ENCODE peak calls at places on chromosomes 2 and 18, in nine cellular contexts. One of them, this sample, is unnamed.

GRCh38 chr2:121810959-121811853 is 55.8 kb downstream of the TSN start:
- DNase-seq in astrocyte of the hippocampus: peak; percentile 83
- DNase-seq in GM03348: peak; percentile 88
- DNase-seq in central memory CD8-positive, alpha-beta T cell: no peak
- DNase-seq in activated CD4-positive, CD25-positive, alpha-beta regulatory T cell treated with anti-CD3 and anti-CD28 coated beads, Interleukin-2, amount 50 U/mL, for 16 hours: no peak
- DNase-seq in activated naive CD4-positive, alpha-beta T cell: no peak
- DNase-seq in esophagus squamous epithelium: no peak
- DNase-seq in effector CD4-positive, alpha-beta T cell: no peak
- DNase-seq in thyroid gland: peak; percentile 44
- DNase-seq in this sample: peak; percentile 76

GRCh38 chr2:43224571-43225092 is 1.8 kb downstream of the ZFP36L2 start:
- DNase-seq in astrocyte of the hippocampus: peak; percentile 72
- DNase-seq in GM03348: peak; percentile 37
- DNase-seq in central memory CD8-positive, alpha-beta T cell: no peak
- DNase-seq in activated CD4-positive, CD25-positive, alpha-beta regulatory T cell treated with anti-CD3 and anti-CD28 coated beads, Interleukin-2, amount 50 U/mL, for 16 hours: no peak
- DNase-seq in activated naive CD4-positive, alpha-beta T cell: no peak
- DNase-seq in esophagus squamous epithelium: no peak
- DNase-seq in effector CD4-positive, alpha-beta T cell: peak; percentile 25
- DNase-seq in thyroid gland: peak; percentile 11
- DNase-seq in this sample: no peak

GRCh38 chr18:29560270-29560669 is 1383.3 kb upstream of the CDH2 start:
- DNase-seq in astrocyte of the hippocampus: no peak
- DNase-seq in GM03348: no peak
- DNase-seq in central memory CD8-positive, alpha-beta T cell: no peak
- DNase-seq in activated CD4-positive, CD25-positive, alpha-beta regulatory T cell treated with anti-CD3 and anti-CD28 coated beads, Interleukin-2, amount 50 U/mL, for 16 hours: no peak
- DNase-seq in activated naive CD4-positive, alpha-beta T cell: no peak
- DNase-seq in esophagus squamous epithelium: no peak
- DNase-seq in effector CD4-positive, alpha-beta T cell: no peak
- DNase-seq in thyroid gland: no peak
- DNase-seq in this sample: no peak

GRCh38 chr2:45046786-45047185 is 37.5 kb upstream of the SIX2 start:
- DNase-seq in astrocyte of the hippocampus: peak; percentile 36
- DNase-seq in GM03348: peak; percentile 32
- DNase-seq in central memory CD8-positive, alpha-beta T cell: no peak
- DNase-seq in activated CD4-positive, CD25-positive, alpha-beta regulatory T cell treated with anti-CD3 and anti-CD28 coated beads, Interleukin-2, amount 50 U/mL, for 16 hours: no peak
- DNase-seq in activated naive CD4-positive, alpha-beta T cell: no peak
- DNase-seq in esophagus squamous epithelium: no peak
- DNase-seq in effector CD4-positive, alpha-beta T cell: no peak
- DNase-seq in thyroid gland: no peak
- DNase-seq in this sample: no peak

GRCh38 chr2:191799526-191799925 is 47.4 kb downstream of the CAVIN2 start:
- DNase-seq in astrocyte of the hippocampus: no peak
- DNase-seq in GM03348: no peak
- DNase-seq in central memory CD8-positive, alpha-beta T cell: no peak
- DNase-seq in activated CD4-positive, CD25-positive, alpha-beta regulatory T cell treated with anti-CD3 and anti-CD28 coated beads, Interleukin-2, amount 50 U/mL, for 16 hours: no peak
- DNase-seq in activated naive CD4-positive, alpha-beta T cell: no peak
- DNase-seq in esophagus squamous epithelium: no peak
- DNase-seq in effector CD4-positive, alpha-beta T cell: no peak
- DNase-seq in thyroid gland: no peak
- DNase-seq in this sample: no peak

GRCh38 chr2:160029270-160029628 is 33.2 kb downstream of the PLA2R1 start:
- DNase-seq in astrocyte of the hippocampus: no peak
- DNase-seq in GM03348: no peak
- DNase-seq in central memory CD8-positive, alpha-beta T cell: no peak
- DNase-seq in activated CD4-positive, CD25-positive, alpha-beta regulatory T cell treated with anti-CD3 and anti-CD28 coated beads, Interleukin-2, amount 50 U/mL, for 16 hours: no peak
- DNase-seq in activated naive CD4-positive, alpha-beta T cell: no peak
- DNase-seq in esophagus squamous epithelium: no peak
- DNase-seq in effector CD4-positive, alpha-beta T cell: no peak
- DNase-seq in thyroid gland: no peak
- DNase-seq in this sample: no peak

GRCh38 chr18:28163201-28163778 is 13.6 kb downstream of the CDH2 start:
- DNase-seq in astrocyte of the hippocampus: peak; percentile 74
- DNase-seq in GM03348: peak; percentile 18
- DNase-seq in central memory CD8-positive, alpha-beta T cell: no peak
- DNase-seq in activated CD4-positive, CD25-positive, alpha-beta regulatory T cell treated with anti-CD3 and anti-CD28 coated beads, Interleukin-2, amount 50 U/mL, for 16 hours: no peak
- DNase-seq in activated naive CD4-positive, alpha-beta T cell: no peak
- DNase-seq in esophagus squamous epithelium: no peak
- DNase-seq in effector CD4-positive, alpha-beta T cell: no peak
- DNase-seq in thyroid gland: no peak
- DNase-seq in this sample: no peak

GRCh38 chr2:157052685-157053224 is 204.8 kb upstream of the GALNT5 start:
- DNase-seq in astrocyte of the hippocampus: peak; percentile 77
- DNase-seq in GM03348: peak; percentile 70
- DNase-seq in central memory CD8-positive, alpha-beta T cell: no peak
- DNase-seq in activated CD4-positive, CD25-positive, alpha-beta regulatory T cell treated with anti-CD3 and anti-CD28 coated beads, Interleukin-2, amount 50 U/mL, for 16 hours: no peak
- DNase-seq in activated naive CD4-positive, alpha-beta T cell: no peak
- DNase-seq in esophagus squamous epithelium: no peak
- DNase-seq in effector CD4-positive, alpha-beta T cell: no peak
- DNase-seq in thyroid gland: no peak
- DNase-seq in this sample: no peak

GRCh38 chr18:33851546-33852078 is 273.6 kb downstream of the ASXL3 start:
- DNase-seq in astrocyte of the hippocampus: no peak
- DNase-seq in GM03348: no peak
- DNase-seq in central memory CD8-positive, alpha-beta T cell: no peak
- DNase-seq in activated CD4-positive, CD25-positive, alpha-beta regulatory T cell treated with anti-CD3 and anti-CD28 coated beads, Interleukin-2, amount 50 U/mL, for 16 hours: no peak
- DNase-seq in activated naive CD4-positive, alpha-beta T cell: no peak
- DNase-seq in esophagus squamous epithelium: no peak
- DNase-seq in effector CD4-positive, alpha-beta T cell: no peak
- DNase-seq in thyroid gland: no peak
- DNase-seq in this sample: no peak

GRCh38 chr18:26121476-26121875 is 12.2 kb upstream of the PSMA8 start:
- DNase-seq in astrocyte of the hippocampus: no peak
- DNase-seq in GM03348: no peak
- DNase-seq in central memory CD8-positive, alpha-beta T cell: no peak
- DNase-seq in activated CD4-positive, CD25-positive, alpha-beta regulatory T cell treated with anti-CD3 and anti-CD28 coated beads, Interleukin-2, amount 50 U/mL, for 16 hours: no peak
- DNase-seq in activated naive CD4-positive, alpha-beta T cell: no peak
- DNase-seq in esophagus squamous epithelium: no peak
- DNase-seq in effector CD4-positive, alpha-beta T cell: no peak
- DNase-seq in thyroid gland: no peak
- DNase-seq in this sample: no peak

GRCh38 chr2:200523158-200523557 is 2.8 kb upstream of the SGO2 start:
- DNase-seq in astrocyte of the hippocampus: no peak
- DNase-seq in GM03348: no peak
- DNase-seq in central memory CD8-positive, alpha-beta T cell: no peak
- DNase-seq in activated CD4-positive, CD25-positive, alpha-beta regulatory T cell treated with anti-CD3 and anti-CD28 coated beads, Interleukin-2, amount 50 U/mL, for 16 hours: no peak
- DNase-seq in activated naive CD4-positive, alpha-beta T cell: no peak
- DNase-seq in esophagus squamous epithelium: no peak
- DNase-seq in effector CD4-positive, alpha-beta T cell: no peak
- DNase-seq in thyroid gland: no peak
- DNase-seq in this sample: no peak

GRCh38 chr2:207073791-207074678 is 91.7 kb downstream of the KLF7 start:
- DNase-seq in astrocyte of the hippocampus: no peak
- DNase-seq in GM03348: peak; percentile 21
- DNase-seq in central memory CD8-positive, alpha-beta T cell: no peak
- DNase-seq in activated CD4-positive, CD25-positive, alpha-beta regulatory T cell treated with anti-CD3 and anti-CD28 coated beads, Interleukin-2, amount 50 U/mL, for 16 hours: no peak
- DNase-seq in activated naive CD4-positive, alpha-beta T cell: no peak
- DNase-seq in esophagus squamous epithelium: no peak
- DNase-seq in effector CD4-positive, alpha-beta T cell: no peak
- DNase-seq in thyroid gland: no peak
- DNase-seq in this sample: no peak

GRCh38 chr2:204325468-204325867 is 219.8 kb upstream of the PARD3B start:
- DNase-seq in astrocyte of the hippocampus: peak; percentile 88
- DNase-seq in GM03348: peak; percentile 73
- DNase-seq in central memory CD8-positive, alpha-beta T cell: no peak
- DNase-seq in activated CD4-positive, CD25-positive, alpha-beta regulatory T cell treated with anti-CD3 and anti-CD28 coated beads, Interleukin-2, amount 50 U/mL, for 16 hours: peak; percentile 11
- DNase-seq in activated naive CD4-positive, alpha-beta T cell: no peak
- DNase-seq in esophagus squamous epithelium: no peak
- DNase-seq in effector CD4-positive, alpha-beta T cell: peak; percentile 36
- DNase-seq in thyroid gland: peak; percentile 66
- DNase-seq in this sample: peak; percentile 73

GRCh38 chr2:1462984-1463383 is 49.7 kb downstream of the TPO start:
- DNase-seq in astrocyte of the hippocampus: no peak
- DNase-seq in GM03348: no peak
- DNase-seq in central memory CD8-positive, alpha-beta T cell: no peak
- DNase-seq in activated CD4-positive, CD25-positive, alpha-beta regulatory T cell treated with anti-CD3 and anti-CD28 coated beads, Interleukin-2, amount 50 U/mL, for 16 hours: no peak
- DNase-seq in activated naive CD4-positive, alpha-beta T cell: no peak
- DNase-seq in esophagus squamous epithelium: no peak
- DNase-seq in effector CD4-positive, alpha-beta T cell: no peak
- DNase-seq in thyroid gland: no peak
- DNase-seq in this sample: no peak

GRCh38 chr2:47016172-47016913 is 100.7 kb upstream of the MCFD2 start:
- DNase-seq in astrocyte of the hippocampus: peak; percentile 82
- DNase-seq in GM03348: peak; percentile 74
- DNase-seq in central memory CD8-positive, alpha-beta T cell: no peak
- DNase-seq in activated CD4-positive, CD25-positive, alpha-beta regulatory T cell treated with anti-CD3 and anti-CD28 coated beads, Interleukin-2, amount 50 U/mL, for 16 hours: no peak
- DNase-seq in activated naive CD4-positive, alpha-beta T cell: no peak
- DNase-seq in esophagus squamous epithelium: no peak
- DNase-seq in effector CD4-positive, alpha-beta T cell: no peak
- DNase-seq in thyroid gland: peak; percentile 79
- DNase-seq in this sample: no peak

GRCh38 chr18:63883617-63884016 is 3.9 kb upstream of the SERPINB2 start:
- DNase-seq in astrocyte of the hippocampus: no peak
- DNase-seq in GM03348: no peak
- DNase-seq in central memory CD8-positive, alpha-beta T cell: no peak
- DNase-seq in activated CD4-positive, CD25-positive, alpha-beta regulatory T cell treated with anti-CD3 and anti-CD28 coated beads, Interleukin-2, amount 50 U/mL, for 16 hours: no peak
- DNase-seq in activated naive CD4-positive, alpha-beta T cell: no peak
- DNase-seq in esophagus squamous epithelium: no peak
- DNase-seq in effector CD4-positive, alpha-beta T cell: no peak
- DNase-seq in thyroid gland: no peak
- DNase-seq in this sample: no peak

GRCh38 chr18:57410749-57411148 is 24.4 kb upstream of the ONECUT2 start:
- DNase-seq in astrocyte of the hippocampus: no peak
- DNase-seq in GM03348: no peak
- DNase-seq in central memory CD8-positive, alpha-beta T cell: no peak
- DNase-seq in activated CD4-positive, CD25-positive, alpha-beta regulatory T cell treated with anti-CD3 and anti-CD28 coated beads, Interleukin-2, amount 50 U/mL, for 16 hours: no peak
- DNase-seq in activated naive CD4-positive, alpha-beta T cell: no peak
- DNase-seq in esophagus squamous epithelium: no peak
- DNase-seq in effector CD4-positive, alpha-beta T cell: no peak
- DNase-seq in thyroid gland: no peak
- DNase-seq in this sample: no peak

GRCh38 chr2:241636182-241636982 is 576 bp downstream of the THAP4 start:
- DNase-seq in astrocyte of the hippocampus: peak; percentile 71
- DNase-seq in GM03348: peak; percentile 77
- DNase-seq in central memory CD8-positive, alpha-beta T cell: no peak
- DNase-seq in activated CD4-positive, CD25-positive, alpha-beta regulatory T cell treated with anti-CD3 and anti-CD28 coated beads, Interleukin-2, amount 50 U/mL, for 16 hours: no peak
- DNase-seq in activated naive CD4-positive, alpha-beta T cell: no peak
- DNase-seq in esophagus squamous epithelium: no peak
- DNase-seq in effector CD4-positive, alpha-beta T cell: peak; percentile 14
- DNase-seq in thyroid gland: peak; percentile 45
- DNase-seq in this sample: no peak

GRCh38 chr18:74796928-74797576 is 199.4 kb downstream of the ZNF407 start:
- DNase-seq in astrocyte of the hippocampus: peak; percentile 53
- DNase-seq in GM03348: peak; percentile 60
- DNase-seq in central memory CD8-positive, alpha-beta T cell: no peak
- DNase-seq in activated CD4-positive, CD25-positive, alpha-beta regulatory T cell treated with anti-CD3 and anti-CD28 coated beads, Interleukin-2, amount 50 U/mL, for 16 hours: no peak
- DNase-seq in activated naive CD4-positive, alpha-beta T cell: no peak
- DNase-seq in esophagus squamous epithelium: no peak
- DNase-seq in effector CD4-positive, alpha-beta T cell: no peak
- DNase-seq in thyroid gland: no peak
- DNase-seq in this sample: no peak